ENCODE peak calls at places on chromosomes 12 and 14, in five cellular contexts. C is EL; O is stimulated activated CD4-positive, alpha-beta T cell treated with anti-CD3 and anti-CD28 coated beads, Interleukin-12 subunit alpha, Interleukin-12 subunit beta, amount 100 ng/mL, for 4 hours; F is stimulated activated CD8-positive, alpha-beta memory T cell treated with anti-CD3 and anti-CD28 coated beads, Interleukin-12 subunit alpha, Interleukin-12 subunit beta, amount 100 ng/mL, for 1 hour; I is posterior vena cava. S is an unnamed sample.

GRCh38 chr14:33986804-33987203 is 35.9 kb upstream of the EGLN3 start:
- DNase-seq in C (peak), O (no peak), F (no peak), I (no peak), S (no peak)

GRCh38 chr12:64042901-64043300 is 179.2 kb downstream of the KICS2 start:
- DNase-seq in C (no peak), O (no peak), F (no peak), I (no peak), S (no peak)

GRCh38 chr12:25816637-25817036 is 141.8 kb upstream of the RASSF8 start:
- DNase-seq in C (no peak), O (no peak), F (no peak), I (no peak), S (no peak)

GRCh38 chr14:67420102-67420739 is 8.3 kb upstream of the PLEK2 start:
- DNase-seq in C (no peak), O (peak), F (no peak), I (peak), S (no peak)

GRCh38 chr12:119302334-119303132 is 32.0 kb upstream of the CCDC60 start:
- DNase-seq in C (no peak), O (no peak), F (no peak), I (no peak), S (no peak)

GRCh38 chr14:101740981-101741380 is 20.5 kb upstream of the PPP2R5C start:
- DNase-seq in C (no peak), O (no peak), F (no peak), I (no peak), S (no peak)

GRCh38 chr12:52246720-52247621 is 13.9 kb downstream of the KRT7 start:
- DNase-seq in C (no peak), O (no peak), F (no peak), I (no peak), S (no peak)

GRCh38 chr14:96748371-96748770 is 48.8 kb upstream of the VRK1 start:
- DNase-seq in C (no peak), O (no peak), F (no peak), I (no peak), S (no peak)

GRCh38 chr12:67663121-67663520 is 14.6 kb downstream of the DYRK2 start:
- DNase-seq in C (peak), O (no peak), F (no peak), I (no peak), S (no peak)

GRCh38 chr12:5259523-5259922 is 172.4 kb upstream of the NTF3 start:
- DNase-seq in C (peak), O (no peak), F (no peak), I (no peak), S (no peak)

GRCh38 chr12:57138526-57139272 is 8.7 kb downstream of the LRP1-AS start:
- DNase-seq in C (no peak), O (no peak), F (no peak), I (peak), S (no peak)

GRCh38 chr14:74882103-74882920 is 596 bp downstream of the DLST start:
- DNase-seq in C (peak), O (peak), F (peak), I (peak), S (peak)

GRCh38 chr14:56087824-56088571 is 30.2 kb upstream of the PELI2 start:
- DNase-seq in C (no peak), O (no peak), F (no peak), I (no peak), S (no peak)

GRCh38 chr14:73695997-73696396 is 18.2 kb downstream of the PNMA1 start:
- DNase-seq in C (no peak), O (no peak), F (no peak), I (no peak), S (no peak)

GRCh38 chr12:55734595-55734994 is 5.8 kb upstream of the CD63 start:
- DNase-seq in C (no peak), O (no peak), F (no peak), I (peak), S (no peak)

GRCh38 chr14:68487805-68488590 is 304.9 kb downstream of the ZFP36L1 start:
- DNase-seq in C (peak), O (no peak), F (no peak), I (no peak), S (no peak)

GRCh38 chr14:69741055-69741454 is 25.9 kb upstream of the SRSF5 start:
- DNase-seq in C (no peak), O (no peak), F (no peak), I (no peak), S (no peak)

GRCh38 chr12:111126331-111126730 is 206.0 kb upstream of the MYL2 start:
- DNase-seq in C (no peak), O (no peak), F (no peak), I (no peak), S (no peak)

GRCh38 chr14:29925106-29925722 is 2.4 kb downstream of the PRKD1 start:
- DNase-seq in C (peak), O (no peak), F (no peak), I (no peak), S (no peak)

GRCh38 chr12:46950116-46950515 is 124.3 kb upstream of the SLC38A4 start:
- DNase-seq in C (peak), O (no peak), F (no peak), I (no peak), S (no peak)

GRCh38 chr14:77086017-77086727 is 11.9 kb upstream of the CIPC start:
- DNase-seq in C (peak), O (no peak), F (no peak), I (no peak), S (no peak)

GRCh38 chr12:77679701-77680100 is 151.0 kb upstream of the NAV3 start:
- DNase-seq in C (no peak), O (no peak), F (no peak), I (no peak), S (no peak)

GRCh38 chr12:69843653-69844052 is 18.6 kb downstream of the MYRFL start:
- DNase-seq in C (no peak), O (no peak), F (no peak), I (no peak), S (no peak)

GRCh38 chr12:124464062-124464461 is 103.3 kb downstream of the NCOR2 start:
- DNase-seq in C (no peak), O (no peak), F (no peak), I (no peak), S (no peak)

GRCh38 chr12:24226745-24227350 is 277.4 kb upstream of the SOX5 start:
- DNase-seq in C (peak), O (no peak), F (no peak), I (no peak), S (no peak)

GRCh38 chr14:88834883-88835431 is 10.5 kb downstream of the TTC8 start:
- DNase-seq in C (peak), O (no peak), F (no peak), I (no peak), S (no peak)

GRCh38 chr14:85463512-85463911 is 66.4 kb upstream of the FLRT2 start:
- DNase-seq in C (no peak), O (no peak), F (no peak), I (no peak), S (no peak)

GRCh38 chr14:102057480-102058114 is 29.2 kb downstream of the HSP90AA1 start:
- DNase-seq in C (no peak), O (no peak), F (no peak), I (no peak), S (no peak)

GRCh38 chr12:101941306-101942000 is 64.1 kb downstream of the DRAM1 start:
- DNase-seq in C (no peak), O (no peak), F (no peak), I (no peak), S (no peak)

GRCh38 chr12:51898937-51899336 is 8.4 kb upstream of the ACVRL1 start:
- DNase-seq in C (peak), O (no peak), F (no peak), I (peak), S (no peak)

GRCh38 chr14:99028521-99028920 is 243.5 kb downstream of the BCL11B start:
- DNase-seq in C (no peak), O (no peak), F (no peak), I (no peak), S (no peak)

GRCh38 chr14:92690171-92691011 is 58.0 kb downstream of the LGMN start:
- DNase-seq in C (peak), O (no peak), F (no peak), I (no peak), S (no peak)

GRCh38 chr12:64461634-64462414 is 9.9 kb downstream of the TBK1 start:
- DNase-seq in C (peak), O (no peak), F (no peak), I (no peak), S (no peak)

GRCh38 chr12:91052021-91052420 is 5.8 kb downstream of the KERA start:
- DNase-seq in C (no peak), O (no peak), F (no peak), I (no peak), S (no peak)

GRCh38 chr14:92974541-92975345 is 51.8 kb downstream of the CHGA start:
- DNase-seq in C (no peak), O (no peak), F (no peak), I (peak), S (no peak)

GRCh38 chr12:106487664-106488063 is 95.1 kb upstream of the RFX4 start:
- DNase-seq in C (no peak), O (no peak), F (no peak), I (no peak), S (no peak)

GRCh38 chr12:13175499-13175898 is 21.0 kb upstream of the EMP1 start:
- DNase-seq in C (peak), O (no peak), F (no peak), I (no peak), S (no peak)

GRCh38 chr12:104569348-104570173 is 112.8 kb downstream of the CHST11 start:
- DNase-seq in C (no peak), O (no peak), F (peak), I (no peak), S (peak)

S was measured in KG1.